ENCODE peak calls at places on chromosomes 16 and 17, in eight cellular contexts. O is HEK293T, A is brain microvascular endothelial cell, G is B cell, L is heart left ventricle, K is GM04504, C is ovary, D is GM12864. Q is an unnamed sample.

GRCh38 chr17:31780436-31780835 is 78.6 kb downstream of the COPRS start:
- DNase-seq in O (no peak), A (no peak), G (no peak), L (no peak), K (no peak), C (no peak), D (no peak), Q (no peak)

GRCh38 chr16:56450275-56450889 is 750 bp downstream of the NUDT21 start:
- DNase-seq in O (peak; percentile 33), A (no peak), G (peak; percentile 4), L (no peak), K (no peak), C (no peak), D (no peak), Q (no peak)

GRCh38 chr17:72120878-72121163 is at the start of gene SOX9:
- DNase-seq in O (peak; percentile 93), A (peak; percentile 93), G (no peak), L (peak; percentile 94), K (peak; percentile 50), C (no peak), D (peak; percentile 38), Q (no peak)

GRCh38 chr16:85627835-85628556 is 14.9 kb downstream of the GSE1 start:
- DNase-seq in O (no peak), A (no peak), G (no peak), L (peak; percentile 78), K (no peak), C (no peak), D (no peak), Q (no peak)

GRCh38 chr16:25031132-25031440 is 15.9 kb upstream of the ARHGAP17 start:
- DNase-seq in O (no peak), A (no peak), G (no peak), L (no peak), K (no peak), C (no peak), D (no peak), Q (no peak)

GRCh38 chr16:50712568-50712914 is 19.1 kb downstream of the NOD2 start:
- DNase-seq in O (no peak), A (peak; percentile 33), G (no peak), L (no peak), K (no peak), C (no peak), D (no peak), Q (no peak)

GRCh38 chr17:82278786-82279379 is 5.4 kb upstream of the CSNK1D start:
- DNase-seq in O (no peak), A (no peak), G (no peak), L (no peak), K (no peak), C (no peak), D (no peak), Q (no peak)

GRCh38 chr16:87380875-87381274 is 2.7 kb downstream of the FBXO31 start:
- DNase-seq in O (no peak), A (no peak), G (no peak), L (no peak), K (no peak), C (no peak), D (no peak), Q (no peak)

GRCh38 chr17:42387221-42387657 is 1.0 kb downstream of the STAT3 start:
- DNase-seq in O (no peak), A (no peak), G (no peak), L (no peak), K (no peak), C (no peak), D (no peak), Q (no peak)

GRCh38 chr16:27177031-27177774 is 26.1 kb upstream of the KDM8 start:
- DNase-seq in O (no peak), A (peak; percentile 72), G (no peak), L (no peak), K (peak; percentile 51), C (no peak), D (no peak), Q (no peak)

GRCh38 chr17:73196500-73196899 is 3.6 kb downstream of the COG1 start:
- DNase-seq in O (peak; percentile 64), A (peak; percentile 18), G (no peak), L (no peak), K (no peak), C (peak; percentile 58), D (no peak), Q (peak; percentile 70)

GRCh38 chr17:67531291-67531690 is 154.2 kb downstream of the PITPNC1 start:
- DNase-seq in O (no peak), A (no peak), G (no peak), L (peak; percentile 34), K (no peak), C (no peak), D (peak; percentile 37), Q (no peak)

GRCh38 chr16:23316232-23316631 is 14.1 kb downstream of the SCNN1B start:
- DNase-seq in O (no peak), A (no peak), G (no peak), L (no peak), K (no peak), C (no peak), D (no peak), Q (no peak)

GRCh38 chr16:66521951-66522771 is 27.8 kb downstream of the TK2 start:
- DNase-seq in O (no peak), A (peak; percentile 87), G (peak; percentile 32), L (no peak), K (no peak), C (no peak), D (peak; percentile 90), Q (peak; percentile 91)

GRCh38 chr16:87608400-87608985 is 6.2 kb downstream of the JPH3 start:
- DNase-seq in O (peak; percentile 77), A (peak; percentile 64), G (peak; percentile 20), L (peak; percentile 61), K (peak; percentile 35), C (peak; percentile 78), D (no peak), Q (no peak)

GRCh38 chr16:4494746-4495490 is 18.7 kb downstream of the HMOX2 start:
- DNase-seq in O (no peak), A (peak; percentile 75), G (no peak), L (no peak), K (no peak), C (no peak), D (no peak), Q (no peak)

GRCh38 chr16:735982-736453 is 4.8 kb downstream of the CIAO3 start:
- DNase-seq in O (no peak), A (no peak), G (no peak), L (no peak), K (no peak), C (no peak), D (no peak), Q (no peak)

GRCh38 chr17:27315322-27315721 is 21.4 kb downstream of the WSB1 start:
- DNase-seq in O (peak; percentile 49), A (peak; percentile 94), G (no peak), L (peak; percentile 90), K (peak; percentile 60), C (peak; percentile 83), D (no peak), Q (no peak)

GRCh38 chr17:38750312-38751121 is 2.0 kb upstream of the PSMB3 start:
- DNase-seq in O (no peak), A (no peak), G (peak; percentile 42), L (peak; percentile 22), K (no peak), C (no peak), D (no peak), Q (no peak)

GRCh38 chr16:4673387-4674046 is 19.8 kb upstream of the NUDT16L1 start:
- DNase-seq in O (no peak), A (no peak), G (no peak), L (no peak), K (no peak), C (peak; percentile 19), D (no peak), Q (peak; percentile 82)

GRCh38 chr16:56838622-56839337 is 26.2 kb upstream of the SLC12A3 start:
- DNase-seq in O (no peak), A (no peak), G (no peak), L (no peak), K (no peak), C (no peak), D (no peak), Q (no peak)

GRCh38 chr17:66359351-66359750 is 56.9 kb downstream of the PRKCA start:
- DNase-seq in O (no peak), A (no peak), G (no peak), L (no peak), K (no peak), C (no peak), D (no peak), Q (no peak)